ENCODE peak calls at places on chromosomes 7 and 10, in eight cellular contexts. R is OCI-LY7; Q is SJSA1; O is cardiac muscle cell; X is prostate gland; C is osteoblast; N is CD8-positive, alpha-beta T cell; Z is heart left ventricle. A is an unnamed sample.
A peak's percentile ranks its signal among the peaks of the same experiment; 100 is the strongest.

GRCh38 chr10:82867056-82867455 is 992.1 kb downstream of the NRG3 start:
- DNase-seq in O (no peak), R (no peak), C (no peak), X (no peak), Q (no peak), N (no peak), Z (no peak), A (no peak)

GRCh38 chr7:75945297-75946168 is 30.6 kb downstream of the POR start:
- DNase-seq in Q (no peak), C (no peak), N (no peak), R (no peak), O (peak; percentile 61), Z (peak; percentile 41), X (no peak), A (peak; percentile 37)

GRCh38 chr10:422675-423074 is 266.8 kb downstream of the DIP2C start:
- DNase-seq in X (no peak), Z (no peak), C (no peak), R (no peak), Q (no peak), O (no peak), N (no peak), A (no peak)

GRCh38 chr10:123086281-123086680 is 49.5 kb upstream of the HMX3 start:
- DNase-seq in O (no peak), Q (no peak), R (no peak), C (no peak), Z (no peak), X (no peak), N (no peak), A (no peak)

GRCh38 chr7:150962743-150963399 is 15.2 kb downstream of the KCNH2 start:
- DNase-seq in C (peak; percentile 100), Z (peak; percentile 69), Q (no peak), X (no peak), O (peak; percentile 85), R (peak; percentile 72), N (peak; percentile 74), A (peak; percentile 31)

GRCh38 chr10:132597654-132598053 is 60.1 kb downstream of the INPP5A start:
- DNase-seq in X (no peak), O (no peak), Z (no peak), C (no peak), Q (no peak), R (no peak), N (no peak), A (no peak)

GRCh38 chr7:1046722-1047679 is 2.7 kb downstream of the GPR146 start:
- DNase-seq in X (peak; percentile 81), O (no peak), R (no peak), C (no peak), Q (no peak), Z (no peak), N (no peak), A (no peak)

GRCh38 chr7:26627871-26628270 is 236.5 kb downstream of the SKAP2 start:
- DNase-seq in R (no peak), C (no peak), Z (no peak), O (no peak), X (no peak), N (no peak), Q (no peak), A (no peak)

GRCh38 chr10:29056729-29057128 is 232.1 kb upstream of the LYZL1 start:
- DNase-seq in Q (no peak), N (no peak), X (no peak), Z (no peak), C (no peak), R (no peak), O (no peak), A (no peak)

GRCh38 chr7:120060283-120060682 is 212.7 kb upstream of the KCND2 start:
- DNase-seq in Q (no peak), C (peak; percentile 36), X (no peak), O (no peak), Z (no peak), N (no peak), R (no peak), A (no peak)

GRCh38 chr7:22372863-22373262 is 15.9 kb upstream of the RAPGEF5 start:
- DNase-seq in Z (no peak), C (no peak), Q (no peak), N (no peak), O (no peak), R (no peak), X (no peak), A (no peak)

GRCh38 chr7:105024734-105025133 is 10.7 kb downstream of the KMT2E start:
- DNase-seq in O (no peak), N (no peak), R (no peak), X (no peak), Q (peak; percentile 44), Z (no peak), C (no peak), A (no peak)

GRCh38 chr10:33837736-33838135 is 503.3 kb upstream of the NRP1 start:
- DNase-seq in X (no peak), Z (peak; percentile 9), N (no peak), O (no peak), Q (no peak), R (no peak), C (no peak), A (no peak)

GRCh38 chr7:80699030-80699638 is 60.7 kb downstream of the CD36 start:
- DNase-seq in O (peak; percentile 67), Z (no peak), R (peak; percentile 41), X (no peak), N (no peak), Q (peak; percentile 63), C (no peak), A (no peak)

GRCh38 chr7:101947899-101948298 is 130.5 kb downstream of the CUX1 start:
- DNase-seq in O (peak; percentile 80), N (no peak), Z (peak; percentile 81), R (no peak), C (no peak), X (no peak), Q (no peak), A (peak; percentile 83)

GRCh38 chr10:77756319-77757232 is 119.0 kb upstream of the KCNMA1 start:
- DNase-seq in R (peak; percentile 23), N (no peak), Z (no peak), C (peak; percentile 26), O (peak; percentile 85), X (no peak), Q (peak; percentile 33), A (no peak)

GRCh38 chr10:132517951-132518521 is 19.6 kb upstream of the INPP5A start:
- DNase-seq in Z (peak; percentile 65), Q (peak; percentile 36), N (no peak), C (peak; percentile 81), R (no peak), O (peak; percentile 73), X (no peak), A (no peak)

GRCh38 chr7:116339564-116339963 is 129.2 kb downstream of the TES start:
- DNase-seq in C (no peak), O (no peak), R (no peak), Q (no peak), X (peak; percentile 19), Z (no peak), N (no peak), A (no peak)

GRCh38 chr7:99314504-99314903 is 11.2 kb upstream of the ARPC1A start:
- DNase-seq in N (no peak), C (no peak), Q (no peak), X (no peak), Z (no peak), R (no peak), O (no peak), A (no peak)

GRCh38 chr10:5046410-5046809 is 42.8 kb upstream of the AKR1C2 start:
- DNase-seq in C (no peak), O (no peak), Z (no peak), N (no peak), Q (no peak), X (no peak), R (no peak), A (no peak)
- H3K4me1 ChIP-seq in C (peaks cover 11% of the 10 kb centered on the region), O (no peaks in the 10 kb centered on the region), Z (no peaks in the 10 kb centered on the region), N (no peaks in the 10 kb centered on the region), Q (no peaks in the 10 kb centered on the region), X (no peaks in the 10 kb centered on the region), R (no peaks in the 10 kb centered on the region), A (no peaks in the 10 kb centered on the region)

GRCh38 chr7:136058561-136058960 is 81.4 kb upstream of the MTPN start:
- DNase-seq in Z (no peak), N (no peak), R (no peak), Q (no peak), O (no peak), C (no peak), X (no peak), A (no peak)

GRCh38 chr7:136057509-136057908 is 80.3 kb upstream of the MTPN start:
- DNase-seq in Q (no peak), O (no peak), N (no peak), C (no peak), Z (no peak), R (no peak), X (no peak), A (no peak)

GRCh38 chr7:136053689-136054485 is 76.7 kb upstream of the MTPN start:
- DNase-seq in Z (no peak), O (no peak), R (no peak), X (no peak), C (no peak), Q (no peak), N (no peak), A (no peak)

GRCh38 chr7:136056827-136057226 is 79.7 kb upstream of the MTPN start:
- DNase-seq in O (peak; percentile 35), Q (no peak), Z (no peak), X (no peak), C (no peak), N (no peak), R (peak; percentile 3), A (no peak)

GRCh38 chr7:136055266-136055665 is 78.1 kb upstream of the MTPN start:
- DNase-seq in X (no peak), Z (no peak), C (no peak), O (no peak), Q (no peak), N (no peak), R (no peak), A (no peak)
- H3K4me1 ChIP-seq in X (no peaks in the 10 kb centered on the region), Z (no peaks in the 10 kb centered on the region), C (no peaks in the 10 kb centered on the region), O (peaks cover 25% of the 10 kb centered on the region), Q (no peaks in the 10 kb centered on the region), N (no peaks in the 10 kb centered on the region), R (no peaks in the 10 kb centered on the region), A (no peaks in the 10 kb centered on the region)

GRCh38 chr10:119292968-119293367 is 85.6 kb downstream of the GRK5 start:
- DNase-seq in O (no peak), N (no peak), R (peak; percentile 66), Q (no peak), C (peak; percentile 48), Z (no peak), X (no peak), A (peak; percentile 34)

GRCh38 chr10:119291223-119291900 is 84.0 kb downstream of the GRK5 start:
- DNase-seq in N (no peak), Q (no peak), R (no peak), Z (no peak), X (no peak), O (no peak), C (peak; percentile 62), A (no peak)

GRCh38 chr10:119289227-119289925 is 82.0 kb downstream of the GRK5 start:
- DNase-seq in C (peak; percentile 35), O (no peak), N (no peak), X (no peak), Z (no peak), Q (no peak), R (no peak), A (no peak)

GRCh38 chr10:119288574-119289001 is 81.2 kb downstream of the GRK5 start:
- DNase-seq in Q (no peak), O (no peak), N (no peak), C (no peak), X (no peak), Z (no peak), R (no peak), A (no peak)

GRCh38 chr10:119290301-119291036 is 83.1 kb downstream of the GRK5 start:
- DNase-seq in Z (peak; percentile 50), N (no peak), Q (no peak), C (peak; percentile 51), R (no peak), X (no peak), O (no peak), A (no peak)
- H3K4me1 ChIP-seq in Z (peaks cover 66% of the 10 kb centered on the region), N (peaks cover 68% of the 10 kb centered on the region), Q (peaks cover 8% of the 10 kb centered on the region), C (peaks cover 4% of the 10 kb centered on the region), R (peaks cover 52% of the 10 kb centered on the region), X (peaks cover 6% of the 10 kb centered on the region), O (peaks cover 15% of the 10 kb centered on the region), A (peaks cover 18% of the 10 kb centered on the region)

GRCh38 chr10:99976886-99977391 is 32.8 kb downstream of the DNMBP start:
- DNase-seq in X (no peak), R (no peak), C (peak; percentile 86), O (no peak), N (no peak), Z (no peak), Q (peak; percentile 86), A (no peak)
- H3K4me1 ChIP-seq in X (no peaks in the 10 kb centered on the region), R (peaks cover 67% of the 10 kb centered on the region), C (peaks cover 30% of the 10 kb centered on the region), O (peaks cover 25% of the 10 kb centered on the region), N (no peaks in the 10 kb centered on the region), Z (peaks cover 58% of the 10 kb centered on the region), Q (peaks cover 48% of the 10 kb centered on the region), A (peaks cover 46% of the 10 kb centered on the region)

A was measured in psoas muscle.